ENCODE peak calls at places on chromosomes 3 and 15, in five cellular contexts. M, A, C, V and F are unnamed samples. For H3K9me3, the result is how much of the 10 kb centered on the place peaks cover.

GRCh38 chr15:56286213-56286612 is 42.5 kb upstream of the RFX7 start:
- DNase-seq in M (no peak), C (no peak), V (no peak), A (peak), F (peak)

GRCh38 chr3:134317106-134317947 is 56.9 kb downstream of the AMOTL2 start:
- DNase-seq in V (no peak), C (no peak), M (no peak), A (no peak), F (no peak)

GRCh38 chr15:101672298-101672697 is 20.1 kb upstream of the TM2D3 start:
- DNase-seq in M (no peak), C (no peak), A (no peak), V (no peak), F (no peak)

GRCh38 chr15:45101749-45102148 is 12.2 kb downstream of the DUOX2 start:
- DNase-seq in M (no peak), A (no peak), V (no peak), C (no peak), F (no peak)

GRCh38 chr3:69239063-69239462 is 116.7 kb upstream of the LMOD3 start:
- DNase-seq in A (no peak), V (no peak), M (no peak), C (no peak), F (no peak)

GRCh38 chr3:48507256-48508061 is 3.5 kb upstream of the SHISA5 start:
- DNase-seq in M (peak), V (peak), A (peak), C (peak), F (peak)

GRCh38 chr3:174440350-174440716 is 418.8 kb upstream of the NAALADL2 start:
- DNase-seq in A (no peak), V (no peak), M (no peak), C (no peak), F (peak)

GRCh38 chr15:77059761-77060345 is 11.1 kb downstream of the TSPAN3 start:
- DNase-seq in A (no peak), C (no peak), V (no peak), M (no peak), F (no peak)

GRCh38 chr3:128309026-128309425 is 155.7 kb downstream of the EEFSEC start:
- DNase-seq in C (no peak), M (no peak), V (no peak), A (no peak), F (no peak)

GRCh38 chr3:163657088-163657487 is 1421.2 kb downstream of the SI start:
- DNase-seq in V (no peak), M (no peak), C (no peak), A (no peak), F (no peak)

GRCh38 chr15:101525087-101525669 is 35.7 kb upstream of the PCSK6 start:
- DNase-seq in C (no peak), A (no peak), M (no peak), V (no peak), F (no peak)

GRCh38 chr15:67322481-67322880 is 67.9 kb downstream of the IQCH start:
- DNase-seq in V (no peak), M (no peak), A (no peak), C (no peak), F (no peak)

GRCh38 chr15:66704019-66704782 is 2.2 kb downstream of the SMAD6 start:
- DNase-seq in C (no peak), M (no peak), A (no peak), V (peak), F (peak)

GRCh38 chr3:160398820-160399346 is at the start of gene IFT80:
- DNase-seq in A (peak), C (peak), M (peak), V (peak), F (peak)

GRCh38 chr3:160400631-160401150 is 1.2 kb downstream of the SMC4 start:
- DNase-seq in M (no peak), C (no peak), V (peak), A (peak), F (peak)

GRCh38 chr3:160400048-160400630 is 689 bp downstream of the SMC4 start:
- DNase-seq in V (peak), C (no peak), M (no peak), A (peak), F (peak)

GRCh38 chr3:160401301-160402095 is 2.0 kb downstream of the SMC4 start:
- DNase-seq in C (no peak), M (no peak), A (peak), V (peak), F (peak)

DNA sequence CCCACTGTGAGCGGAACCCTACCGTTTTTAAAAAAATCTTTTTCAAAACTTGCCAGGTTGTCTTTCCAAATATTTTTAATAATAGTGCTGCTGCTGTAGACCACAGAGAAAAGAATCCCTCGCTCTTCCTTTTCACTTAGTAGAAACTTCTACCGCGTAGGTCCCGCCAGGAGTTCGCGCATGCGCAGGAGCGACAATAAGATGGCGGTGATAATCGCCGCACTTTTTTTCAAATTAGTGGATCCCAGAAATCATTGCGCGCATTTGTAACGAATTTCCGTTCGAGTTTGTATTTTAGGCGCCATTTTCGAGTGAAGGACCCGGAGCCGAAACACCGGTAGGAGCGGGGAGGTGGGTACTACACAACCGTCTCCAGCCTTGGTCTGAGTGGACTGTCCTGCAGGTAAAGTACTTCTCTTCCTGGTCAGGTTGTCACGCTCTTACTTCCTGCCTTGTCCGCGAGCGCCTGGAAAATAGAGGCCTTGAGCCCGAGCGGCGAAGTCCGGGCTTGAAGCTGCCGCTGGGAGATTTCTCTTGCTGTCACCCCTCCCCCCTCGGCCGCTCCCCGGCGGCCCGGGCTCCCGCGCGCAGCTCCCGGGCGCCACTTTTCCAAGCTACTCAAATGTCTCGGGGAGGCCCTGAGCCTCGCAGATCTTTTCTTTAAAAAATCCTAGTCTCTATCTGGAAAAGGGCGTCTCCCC is at the start of gene SMC4:
- DNase-seq in V (peak), M (peak), C (peak), A (peak), F (peak)
- TF ChIP-seq EP300 in V (no peak), M (no peak), C (no peak), A (peak), F (no peak)

DNA sequence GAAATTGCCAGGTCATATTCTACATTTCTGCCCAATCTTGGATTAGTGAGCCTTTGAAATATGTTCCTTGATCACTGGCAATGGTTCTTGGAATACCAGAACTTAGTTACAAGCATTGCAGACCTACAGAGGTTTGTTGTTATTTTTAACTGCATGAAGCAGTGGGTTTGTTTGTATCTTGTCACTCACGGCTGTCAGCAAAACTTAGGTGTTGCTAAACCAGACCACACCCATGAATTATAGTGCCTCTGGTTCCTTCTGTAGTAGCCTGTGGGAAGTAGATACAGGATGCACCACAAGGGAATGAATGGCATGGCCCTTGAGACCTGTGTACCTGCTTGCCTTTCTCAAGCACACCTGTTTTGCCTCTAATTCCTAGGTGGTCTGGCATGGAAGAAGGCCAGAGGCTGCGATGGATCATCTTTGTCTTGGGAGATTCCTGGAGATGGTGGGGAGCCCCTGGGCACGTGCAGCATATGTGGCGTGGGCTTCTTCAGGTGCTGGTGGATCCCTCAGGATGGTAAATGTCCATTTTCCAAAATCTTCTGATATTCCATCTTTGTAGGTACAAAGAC is 138.8 kb downstream of the SNRPN start:
- DNase-seq in V (no peak), C (no peak), A (no peak), M (no peak), F (no peak)
- H3K9me3 ChIP-seq in V (half or more), C (under half), A (under half), M (under half), F (half or more)

DNA sequence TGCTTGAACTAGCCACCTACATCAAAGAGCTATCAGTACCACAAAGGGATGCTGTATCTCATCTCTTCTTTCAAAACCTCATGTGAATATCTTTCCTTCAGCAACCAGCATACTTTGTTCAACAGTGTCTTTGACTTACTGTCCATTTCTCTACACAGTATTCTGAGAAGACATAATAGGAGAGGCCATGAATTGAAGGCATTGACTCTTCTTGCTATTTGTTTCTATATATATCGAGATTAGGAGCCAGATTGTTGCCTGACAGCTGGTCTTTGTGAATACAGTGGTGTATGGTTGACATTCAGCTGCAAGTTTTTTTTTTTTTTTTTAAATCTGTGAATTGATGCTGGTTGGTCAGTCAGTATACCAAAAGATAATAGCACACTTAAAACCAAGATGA is 12.1 kb upstream of the CSRNP1 start:
- DNase-seq in C (no peak), M (no peak), A (no peak), V (no peak), F (no peak)
- TF ChIP-seq EP300 in C (no peak), M (no peak), A (no peak), V (no peak), F (no peak)

GRCh38 chr15:25233766-25234350 is 205.0 kb downstream of the UBE3A start:
- DNase-seq in C (no peak), A (no peak), V (no peak), M (no peak), F (no peak)
- H3K9me3 ChIP-seq in C (under half), A (under half), V (under half), M (half or more), F (under half)

DNA sequence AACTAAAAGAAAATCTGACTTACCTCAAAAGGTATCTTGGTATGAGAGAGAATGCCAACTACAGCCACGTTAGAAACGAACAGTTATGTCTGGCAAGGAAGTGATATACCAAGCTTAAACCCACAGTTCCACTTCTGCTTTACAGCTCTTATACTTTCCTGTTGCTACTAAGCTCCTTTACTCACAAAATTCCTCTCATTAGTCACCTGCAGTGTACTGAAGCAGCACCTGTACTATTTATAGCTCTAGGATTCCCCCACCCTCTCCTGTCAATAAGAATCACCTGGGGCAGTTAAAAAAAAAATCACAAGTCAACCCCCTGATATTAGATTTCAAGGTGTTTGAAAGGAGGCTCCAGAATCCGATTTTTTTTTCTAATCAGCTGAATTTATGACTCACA is 2.9 kb upstream of the TMEM266 start:
- DNase-seq in M (no peak), V (no peak), A (no peak), C (no peak), F (no peak)
- TF ChIP-seq EP300 in M (no peak), V (no peak), A (no peak), C (no peak), F (no peak)

DNA sequence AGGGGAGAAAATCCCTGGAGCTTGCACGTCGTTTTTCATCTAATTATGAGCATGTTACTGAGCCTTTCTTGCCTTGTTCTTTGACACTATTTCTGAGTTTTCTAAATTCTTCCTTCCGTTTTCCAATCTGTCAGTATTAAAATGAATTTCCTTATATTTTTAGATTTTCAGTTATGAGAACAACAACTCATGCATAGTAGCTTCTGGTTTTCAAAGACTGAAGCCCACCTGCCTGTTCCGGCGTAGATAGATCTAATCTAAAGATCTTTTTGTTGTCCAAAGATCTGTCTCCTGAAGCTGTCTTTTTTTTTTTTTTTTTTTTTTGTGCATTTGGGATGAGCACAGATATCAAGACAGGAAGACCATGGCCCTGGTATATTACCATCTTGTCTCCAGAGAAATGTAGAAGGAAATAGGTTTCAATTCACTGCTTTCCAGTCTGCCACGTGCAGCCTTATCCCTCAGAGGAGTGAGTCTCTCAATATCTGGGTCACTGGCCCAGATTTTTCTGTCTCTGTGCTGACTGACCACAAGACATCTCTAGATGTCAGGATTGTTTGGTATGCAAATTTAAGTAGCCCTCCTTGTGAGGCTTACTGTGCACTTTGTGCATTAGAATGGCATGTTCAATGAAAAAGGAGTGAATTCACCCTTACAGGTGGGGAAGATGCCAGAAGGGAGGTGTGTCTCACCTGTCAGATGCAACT is 222.3 kb upstream of the TMC3 start:
- DNase-seq in M (no peak), V (no peak), A (no peak), C (no peak), F (no peak)
- H3K9me3 ChIP-seq in M (under half), V (under half), A (under half), C (under half), F (under half)

DNA sequence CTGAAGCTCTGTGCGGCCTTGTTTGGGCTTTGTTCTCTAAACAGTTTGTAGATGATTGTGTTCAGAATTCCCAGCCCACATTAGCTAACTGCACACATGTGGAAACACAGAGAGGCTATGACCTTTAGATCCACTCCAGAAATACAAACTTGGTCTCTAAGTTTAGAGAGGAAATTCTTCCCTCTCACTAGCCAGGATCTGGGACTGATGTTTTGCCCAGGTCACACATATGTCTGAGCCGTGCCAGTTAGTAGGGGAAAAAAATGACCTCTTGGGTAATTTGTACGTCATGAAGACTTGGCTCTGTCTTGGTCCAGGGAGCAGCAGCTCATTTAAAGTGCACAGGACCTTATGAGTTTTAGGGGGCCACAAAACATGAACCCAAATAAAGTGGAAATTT is 223.1 kb downstream of the RBMS3 start:
- DNase-seq in C (no peak), M (no peak), V (no peak), A (no peak), F (peak)
- TF ChIP-seq EP300 in C (no peak), M (no peak), V (no peak), A (no peak), F (no peak)

GRCh38 chr3:113277414-113277813 is 66.1 kb downstream of the BOC start:
- DNase-seq in A (no peak), V (no peak), M (no peak), C (no peak), F (no peak)

GRCh38 chr3:113276581-113277080 is 65.3 kb downstream of the BOC start:
- DNase-seq in M (no peak), A (no peak), C (no peak), V (no peak), F (no peak)

GRCh38 chr3:113278599-113278955 is 67.2 kb downstream of the BOC start:
- DNase-seq in C (no peak), M (no peak), V (no peak), A (no peak), F (no peak)

GRCh38 chr3:113277886-113278598 is 66.7 kb downstream of the BOC start:
- DNase-seq in V (no peak), M (no peak), A (no peak), C (no peak), F (no peak)

DNA sequence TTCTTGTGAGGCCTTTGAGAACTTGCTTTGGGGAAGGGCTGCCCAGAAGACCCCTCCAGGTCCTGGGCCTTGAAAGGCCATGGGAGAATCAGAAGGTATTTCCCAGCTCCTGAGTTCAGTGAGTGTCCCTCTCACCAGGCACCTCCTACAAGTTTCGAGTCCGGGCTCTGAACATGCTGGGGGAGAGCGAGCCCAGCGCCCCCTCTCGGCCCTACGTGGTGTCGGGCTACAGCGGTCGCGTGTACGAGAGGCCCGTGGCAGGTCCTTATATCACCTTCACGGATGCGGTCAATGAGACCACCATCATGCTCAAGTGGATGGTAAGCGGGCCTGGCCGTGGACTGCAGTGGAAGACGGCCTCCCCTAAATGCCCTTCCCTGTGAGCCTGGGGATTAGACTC is 68.3 kb downstream of the BOC start:
- DNase-seq in V (no peak), A (peak), C (no peak), M (no peak), F (no peak)
- H3K9me3 ChIP-seq in V (under half), A (under half), C (under half), M (under half), F (under half)